ENCODE peak calls at places on chromosomes 6 and 20, in five cellular contexts. L is dorsolateral prefrontal cortex, T is uterus, X is heart left ventricle, V is psoas muscle. U is an unnamed sample.

GRCh38 chr20:18611492-18611891 is 23.6 kb downstream of the DTD1 start:
- DNase-seq in V (no peak), X (no peak), L (no peak), T (no peak), U (no peak)

GRCh38 chr20:57480444-57481152 is 44.3 kb downstream of the CTCFL start:
- DNase-seq in L (no peak), V (no peak), T (no peak), X (no peak), U (peak)

GRCh38 chr6:100620085-100620484 is 155.4 kb upstream of the SIM1 start:
- DNase-seq in V (no peak), T (no peak), X (no peak), L (no peak), U (no peak)

GRCh38 chr20:13401596-13401995 is 180.5 kb downstream of the ISM1 start:
- DNase-seq in X (no peak), L (no peak), V (no peak), T (no peak), U (no peak)

GRCh38 chr20:38343798-38344701 is 2.2 kb upstream of the LBP start:
- DNase-seq in T (no peak), L (no peak), V (no peak), X (no peak), U (no peak)

GRCh38 chr6:149454405-149454848 is 30.4 kb downstream of the ZC3H12D start:
- DNase-seq in L (peak), V (peak), X (peak), T (peak), U (peak)

GRCh38 chr20:56595746-56596478 is 33.2 kb upstream of the TFAP2C start:
- DNase-seq in T (no peak), V (no peak), X (no peak), L (no peak), U (no peak)

GRCh38 chr6:108945686-108946158 is 97.5 kb downstream of the ARMC2 start:
- DNase-seq in T (peak), X (peak), V (peak), L (peak), U (peak)

GRCh38 chr20:4059631-4060030 is 44.3 kb upstream of the RNF24 start:
- DNase-seq in V (no peak), X (no peak), L (no peak), T (no peak), U (no peak)

GRCh38 chr6:54621285-54621684 is 225.3 kb upstream of the FAM83B start:
- DNase-seq in L (no peak), T (no peak), X (no peak), V (no peak), U (no peak)

GRCh38 chr6:137271245-137272183 is 52.3 kb upstream of the IFNGR1 start:
- DNase-seq in T (no peak), X (no peak), L (no peak), V (no peak), U (no peak)

GRCh38 chr20:51926670-51927305 is 124.5 kb upstream of the SALL4 start:
- DNase-seq in T (no peak), L (no peak), X (no peak), V (no peak), U (no peak)

GRCh38 chr20:63290677-63291472 is 2.1 kb upstream of the COL20A1 start:
- DNase-seq in L (no peak), X (peak), T (no peak), V (peak), U (no peak)

GRCh38 chr20:58851221-58851968 is 693 bp upstream of the GNAS-AS1 start:
- DNase-seq in X (no peak), L (no peak), T (no peak), V (no peak), U (no peak)

GRCh38 chr6:168131464-168132415 is 52.7 kb upstream of the FRMD1 start:
- DNase-seq in L (peak), X (no peak), T (peak), V (no peak), U (peak)

GRCh38 chr20:47660983-47661711 is 124.1 kb downstream of the SULF2 start:
- DNase-seq in V (no peak), L (no peak), X (no peak), T (no peak), U (no peak)

GRCh38 chr6:73236147-73236750 is 11.0 kb upstream of the KHDC1L start:
- DNase-seq in V (no peak), X (no peak), T (no peak), L (no peak), U (no peak)

GRCh38 chr6:7240351-7240750 is 72.6 kb downstream of the SSR1 start:
- DNase-seq in X (no peak), L (no peak), V (no peak), T (no peak), U (no peak)

GRCh38 chr6:26305097-26305841 is 59.7 kb upstream of the BTN3A2 start:
- DNase-seq in V (peak), L (no peak), X (peak), T (peak), U (peak)

GRCh38 chr6:145802141-145802540 is 12.5 kb downstream of the FBXO30 start:
- DNase-seq in V (no peak), T (no peak), X (no peak), L (no peak), U (no peak)

GRCh38 chr6:106609699-106610098 is 19.6 kb downstream of the RTN4IP1 start:
- DNase-seq in T (no peak), L (no peak), V (no peak), X (no peak), U (no peak)

GRCh38 chr6:119158057-119158848 is 79.8 kb upstream of the FAM184A start:
- DNase-seq in L (no peak), X (peak), T (peak), V (peak), U (no peak)

GRCh38 chr20:4476903-4477302 is 244.8 kb upstream of the PRND start:
- DNase-seq in V (no peak), T (no peak), L (no peak), X (no peak), U (no peak)

GRCh38 chr20:30919514-30920188 is 337.8 kb upstream of the DEFB115 start:
- DNase-seq in L (no peak), V (no peak), T (no peak), X (no peak), U (no peak)

GRCh38 chr20:59043698-59044097 is 1.1 kb upstream of the PRELID3B start:
- DNase-seq in L (no peak), T (no peak), X (no peak), V (no peak), U (no peak)

GRCh38 chr20:38201356-38201755 is 36.3 kb upstream of the TGM2 start:
- DNase-seq in L (no peak), T (no peak), V (peak), X (no peak), U (no peak)

GRCh38 chr6:37176268-37177082 is 6.5 kb downstream of the PIM1 start:
- DNase-seq in L (no peak), X (no peak), V (no peak), T (no peak), U (no peak)

GRCh38 chr6:49522710-49523593 is 23.2 kb downstream of the GLYATL3 start:
- DNase-seq in V (no peak), X (no peak), L (no peak), T (no peak), U (no peak)

GRCh38 chr20:20495719-20496474 is 128.0 kb downstream of the INSM1 start:
- DNase-seq in L (no peak), T (no peak), V (no peak), X (no peak), U (peak)

GRCh38 chr6:44268095-44268628 is 2.1 kb upstream of the TMEM151B start:
- DNase-seq in X (no peak), V (peak), L (peak), T (no peak), U (no peak)

GRCh38 chr6:79574636-79575035 is 37.4 kb upstream of the LCA5 start:
- DNase-seq in L (no peak), T (no peak), V (no peak), X (no peak), U (no peak)

GRCh38 chr20:62069741-62070216 is 4.1 kb upstream of the TAF4 start:
- DNase-seq in L (no peak), T (peak), X (no peak), V (no peak), U (no peak)

GRCh38 chr6:113668712-113669408 is 188.3 kb upstream of the MARCKS start:
- DNase-seq in V (no peak), X (no peak), T (no peak), L (no peak), U (no peak)

GRCh38 chr20:41047975-41048305 is 19.3 kb downstream of the TOP1 start:
- DNase-seq in X (no peak), L (no peak), V (no peak), T (no peak), U (no peak)

GRCh38 chr20:53660947-53661381 is 67.3 kb upstream of the ZNF217 start:
- DNase-seq in V (no peak), T (no peak), X (no peak), L (no peak), U (no peak)
- H3K4me3 ChIP-seq in V (no peak), T (no peak), X (no peak), L (no peak), U (peak)

GRCh38 chr6:4351857-4352669 is 216.7 kb upstream of the ECI2 start:
- DNase-seq in L (peak), X (peak), T (peak), V (peak), U (peak)
- H3K4me3 ChIP-seq in L (peak), X (no peak), T (no peak), V (peak), U (no peak)

GRCh38 chr6:170108890-170109587 is 181.8 kb downstream of the DLL1 start:
- DNase-seq in L (no peak), X (no peak), V (no peak), T (no peak), U (peak)

GRCh38 chr6:170108456-170108855 is 182.4 kb downstream of the DLL1 start:
- DNase-seq in L (no peak), T (no peak), X (peak), V (peak), U (peak)

GRCh38 chr6:170107606-170108222 is 183.2 kb downstream of the DLL1 start:
- DNase-seq in L (no peak), X (no peak), V (peak), T (no peak), U (peak)

GRCh38 chr6:170110201-170111140 is 180.4 kb downstream of the DLL1 start:
- DNase-seq in T (no peak), X (peak), V (peak), L (peak), U (peak)

GRCh38 chr6:170106906-170107525 is 183.9 kb downstream of the DLL1 start:
- DNase-seq in V (peak), X (no peak), T (no peak), L (peak), U (peak)
- H3K4me3 ChIP-seq in V (no peak), X (no peak), T (no peak), L (no peak), U (no peak)

GRCh38 chr6:31544676-31545075 is 1.7 kb downstream of the ATP6V1G2 start:
- DNase-seq in L (no peak), T (no peak), V (no peak), X (no peak), U (no peak)

GRCh38 chr6:31546339-31546961 is at the start of gene ATP6V1G2:
- DNase-seq in X (peak), L (peak), T (peak), V (peak), U (peak)

GRCh38 chr6:31543639-31544038 is 1.8 kb upstream of the DDX39B start:
- DNase-seq in V (no peak), T (no peak), X (no peak), L (no peak), U (no peak)

GRCh38 chr6:31546962-31547726 is at the start of gene NFKBIL1:
- DNase-seq in X (peak), T (peak), V (peak), L (peak), U (peak)

GRCh38 chr6:31545291-31545690 is 1.1 kb downstream of the ATP6V1G2 start:
- DNase-seq in X (no peak), T (no peak), L (no peak), V (no peak), U (no peak)
- H3K4me3 ChIP-seq in X (no peak), T (no peak), L (peak), V (no peak), U (no peak)

GRCh38 chr6:18121580-18122127 is 823 bp downstream of the NHLRC1 start:
- DNase-seq in L (no peak), V (no peak), X (no peak), T (no peak), U (no peak)
- H3K4me3 ChIP-seq in L (peak), V (peak), X (no peak), T (no peak), U (no peak)

GRCh38 chr6:151436814-151437213 is 15.1 kb downstream of the RMND1 start:
- DNase-seq in X (no peak), V (no peak), T (no peak), L (no peak), U (no peak)
- H3K4me3 ChIP-seq in X (no peak), V (no peak), T (no peak), L (no peak), U (peak)

GRCh38 chr6:34239893-34240292 is 3.2 kb downstream of the HMGA1 start:
- DNase-seq in V (no peak), L (no peak), T (no peak), X (no peak), U (peak)

GRCh38 chr6:34243131-34243771 is 5.6 kb downstream of the SMIM29 start:
- DNase-seq in L (no peak), T (no peak), V (no peak), X (no peak), U (peak)

GRCh38 chr6:34242252-34243130 is 5.8 kb downstream of the HMGA1 start:
- DNase-seq in L (no peak), T (no peak), V (no peak), X (no peak), U (peak)

GRCh38 chr6:34240329-34241248 is 3.9 kb downstream of the HMGA1 start:
- DNase-seq in V (no peak), T (no peak), X (no peak), L (no peak), U (peak)

GRCh38 chr6:34241351-34242215 is 4.9 kb downstream of the HMGA1 start:
- DNase-seq in L (no peak), X (no peak), V (no peak), T (no peak), U (peak)
- H3K4me3 ChIP-seq in L (no peak), X (no peak), V (no peak), T (no peak), U (no peak)